ENCODE peak calls at places on chromosomes 11 and 22, in four cellular contexts. S is uterus, K is testis, P is sigmoid colon. B is an unnamed sample.
A peak's percentile ranks its signal among the peaks of the same experiment; 100 is the strongest.

GRCh38 chr22:46233231-46233630 is 16.9 kb downstream of the CDPF1 start:
- DNase-seq in K (peak; percentile 48), P (peak; percentile 76), S (no peak), B (no peak)

GRCh38 chr11:2077061-2077802 is 62.0 kb downstream of the IGF2 start:
- DNase-seq in P (no peak), S (no peak), K (no peak), B (peak; percentile 21)

GRCh38 chr22:24486501-24486921 is 8.6 kb upstream of the UPB1 start:
- DNase-seq in P (no peak), S (no peak), K (no peak), B (no peak)

GRCh38 chr11:127675602-127676001 is 675.0 kb upstream of the KIRREL3 start:
- DNase-seq in P (no peak), S (no peak), K (no peak), B (no peak)

GRCh38 chr22:30195245-30196140 is 51.1 kb downstream of the LIF start:
- DNase-seq in S (no peak), P (no peak), K (no peak), B (no peak)

GRCh38 chr22:50527921-50528681 is 1.7 kb downstream of the TYMP start:
- DNase-seq in S (no peak), P (no peak), K (no peak), B (no peak)

GRCh38 chr11:29312817-29313216 is 704.0 kb downstream of the KCNA4 start:
- DNase-seq in K (no peak), P (no peak), S (no peak), B (no peak)

GRCh38 chr11:8192016-8192895 is 23.4 kb upstream of the RIC3 start:
- DNase-seq in P (no peak), S (peak; percentile 39), K (peak; percentile 86), B (peak; percentile 74)

GRCh38 chr11:108177570-108177969 is 44.9 kb downstream of the NPAT start:
- DNase-seq in K (no peak), P (no peak), S (no peak), B (no peak)

DNA sequence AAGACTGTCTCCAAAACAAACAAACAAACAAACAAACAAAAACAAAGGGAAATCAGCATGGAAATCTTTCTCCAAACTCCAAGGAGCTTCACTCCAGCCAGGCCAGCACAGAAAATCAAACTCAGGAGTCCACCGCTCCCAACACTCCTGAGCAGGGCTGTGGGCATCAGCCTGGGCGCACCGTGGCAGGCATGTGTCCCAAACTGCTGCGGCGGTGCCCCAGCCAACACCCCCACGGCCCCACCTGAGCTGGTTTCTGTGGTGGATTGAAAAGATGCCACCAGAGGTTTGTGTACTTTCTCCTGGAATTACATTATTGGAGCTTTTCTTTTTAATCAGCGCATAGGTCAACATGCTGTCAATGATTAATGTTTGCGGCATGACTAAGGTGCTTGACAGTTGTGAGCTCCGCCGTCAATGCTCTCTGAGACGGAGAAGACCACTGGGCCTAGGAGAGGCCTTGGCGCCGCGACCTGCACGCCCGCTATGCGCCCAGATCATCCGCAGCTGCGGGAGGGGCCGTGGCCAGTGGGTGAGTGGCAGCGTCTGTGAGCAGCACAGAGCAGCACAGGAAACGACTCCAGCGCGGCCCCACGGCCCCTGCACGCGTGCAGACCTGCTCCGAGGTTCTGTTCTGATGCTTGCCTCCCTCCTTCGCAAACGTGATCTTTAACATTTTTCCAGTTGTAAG is 18.1 kb downstream of the DRD4 start:
- DNase-seq in P (no peak), K (no peak), S (no peak), B (no peak)
- H3K4me3 ChIP-seq in P (no peak overlapping the region), K (no peak overlapping the region), S (no peak overlapping the region), B (no peak overlapping the region)

GRCh38 chr11:65574147-65574962 is 1.5 kb upstream of the EHBP1L1 start:
- DNase-seq in P (peak; percentile 96), K (peak; percentile 85), S (peak; percentile 91), B (peak; percentile 89)

GRCh38 chr11:65575568-65576231 is at the start of gene EHBP1L1:
- DNase-seq in P (peak; percentile 88), K (peak; percentile 45), S (peak; percentile 71), B (peak; percentile 80)

GRCh38 chr11:65573391-65574146 is 1.2 kb downstream of the FAM89B start:
- DNase-seq in S (peak; percentile 59), P (peak; percentile 83), K (no peak), B (no peak)

GRCh38 chr11:65576232-65576866 is 496 bp downstream of the EHBP1L1 start:
- DNase-seq in P (peak; percentile 84), K (no peak), S (peak; percentile 56), B (no peak)

GRCh38 chr11:65574963-65575567 is 788 bp upstream of the EHBP1L1 start:
- DNase-seq in K (no peak), P (peak; percentile 83), S (no peak), B (peak; percentile 73)
- TF ChIP-seq POLR2A in K (no peak), P (no peak), S (no peak), B (no peak)

GRCh38 chr11:88332851-88333250 is 4.7 kb downstream of the CTSC start:
- DNase-seq in P (no peak), S (no peak), K (no peak), B (no peak)
- H3K4me3 ChIP-seq in P (no peak overlapping the region), S (no peak overlapping the region), K (no peak overlapping the region), B (no peak overlapping the region)

DNA sequence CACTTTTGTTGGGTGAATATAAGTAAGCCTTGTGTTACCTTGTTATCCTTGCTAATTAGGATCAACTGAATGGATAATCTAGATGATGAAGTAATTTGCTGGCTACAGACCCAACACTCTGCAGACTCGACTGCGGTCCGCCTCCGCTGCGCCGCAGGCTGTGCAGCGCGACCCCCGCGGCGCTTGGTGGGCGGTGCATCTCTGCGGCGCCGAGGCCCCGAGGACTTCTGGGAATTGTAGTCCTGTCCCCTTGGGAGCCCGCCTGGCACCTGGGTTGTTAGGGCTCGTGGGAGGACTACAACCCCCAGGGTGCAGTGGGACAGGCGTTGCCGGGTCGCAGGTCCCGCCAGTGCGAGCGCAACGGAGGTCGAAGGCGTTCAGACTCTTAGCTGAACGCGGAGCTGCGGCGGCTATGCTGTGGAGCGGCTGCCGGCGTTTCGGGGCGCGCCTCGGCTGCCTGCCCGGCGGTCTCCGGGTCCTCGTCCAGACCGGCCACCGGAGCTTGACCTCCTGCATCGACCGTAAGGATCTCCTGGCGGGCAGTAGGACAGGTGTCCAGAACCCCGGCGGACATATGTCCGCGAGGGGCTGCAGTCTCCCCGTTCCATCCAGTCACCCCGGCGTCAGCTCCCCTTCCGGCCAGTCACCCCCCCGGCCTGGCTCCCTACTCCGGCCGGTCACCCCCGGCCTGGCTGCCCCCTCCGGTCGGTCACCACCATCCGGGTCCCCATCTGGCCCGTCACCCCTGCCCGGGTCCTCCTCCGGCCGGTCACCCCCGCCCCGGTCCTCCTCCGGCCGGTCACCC is at the start of the genes ACAD8 and THYN1:
- DNase-seq in S (peak; percentile 97), P (peak; percentile 99), K (peak; percentile 98), B (peak; percentile 97)
- TF ChIP-seq POLR2A in S (peak; percentile 61), P (peak; percentile 83), K (no peak), B (no peak)